ENCODE peak calls at places on chromosome 1, in nine cellular contexts. H, K, F, U, D, B, X, N and A are unnamed samples.

GRCh38 chr1:151005729-151006330 is 872 bp downstream of the MINDY1 start:
- DNase-seq in H (no peak), K (no peak), F (no peak), U (no peak), D (no peak), B (no peak), X (no peak), N (no peak), A (no peak)

GRCh38 chr1:172513480-172513879 is 19.5 kb upstream of the SUCO start:
- DNase-seq in H (peak; percentile 14), K (no peak), F (no peak), U (no peak), D (no peak), B (no peak), X (no peak), N (no peak), A (no peak)

GRCh38 chr1:157201767-157202166 is 63.6 kb upstream of the ETV3 start:
- DNase-seq in H (no peak), K (no peak), F (no peak), U (no peak), D (no peak), B (no peak), X (no peak), N (no peak), A (no peak)

GRCh38 chr1:214864896-214865688 is 217.4 kb upstream of the KCNK2 start:
- DNase-seq in H (peak; percentile 75), K (peak; percentile 67), F (no peak), U (no peak), D (no peak), B (peak; percentile 79), X (no peak), N (no peak), A (no peak)

GRCh38 chr1:78650114-78650513 is 483 bp downstream of the IFI44 start:
- DNase-seq in H (no peak), K (no peak), F (peak; percentile 11), U (no peak), D (no peak), B (no peak), X (no peak), N (no peak), A (no peak)

GRCh38 chr1:165501975-165502358 is 41.8 kb upstream of the LRRC52 start:
- DNase-seq in H (no peak), K (no peak), F (no peak), U (no peak), D (no peak), B (no peak), X (no peak), N (no peak), A (no peak)

GRCh38 chr1:43933386-43934278 is at the start of gene ARTN:
- DNase-seq in H (no peak), K (no peak), F (no peak), U (no peak), D (no peak), B (no peak), X (no peak), N (no peak), A (peak; percentile 22)

GRCh38 chr1:3903141-3904005 is 3.3 kb upstream of the C1orf174 start:
- DNase-seq in H (no peak), K (no peak), F (peak; percentile 23), U (no peak), D (no peak), B (no peak), X (no peak), N (peak; percentile 82), A (no peak)

GRCh38 chr1:27092888-27093287 is 62.0 kb downstream of the SLC9A1 start:
- DNase-seq in H (no peak), K (no peak), F (no peak), U (no peak), D (no peak), B (no peak), X (no peak), N (no peak), A (no peak)

GRCh38 chr1:58155418-58156123 is 391.0 kb downstream of the OMA1 start:
- DNase-seq in H (no peak), K (no peak), F (no peak), U (no peak), D (no peak), B (no peak), X (no peak), N (no peak), A (no peak)

GRCh38 chr1:195804547-195804946 is 803.7 kb downstream of the KCNT2 start:
- DNase-seq in H (no peak), K (no peak), F (no peak), U (no peak), D (no peak), B (no peak), X (no peak), N (no peak), A (no peak)

GRCh38 chr1:97243973-97244560 is 522.5 kb downstream of the PTBP2 start:
- DNase-seq in H (no peak), K (no peak), F (no peak), U (no peak), D (no peak), B (peak; percentile 36), X (no peak), N (no peak), A (no peak)

GRCh38 chr1:172137703-172138102 is 282.8 kb upstream of the C1orf105 start:
- DNase-seq in H (no peak), K (no peak), F (no peak), U (no peak), D (no peak), B (no peak), X (no peak), N (no peak), A (no peak)

GRCh38 chr1:216566809-216567208 is 143.6 kb upstream of the USH2A start:
- DNase-seq in H (peak; percentile 26), K (peak; percentile 1), F (no peak), U (no peak), D (no peak), B (peak; percentile 36), X (no peak), N (no peak), A (no peak)

GRCh38 chr1:87436534-87436933 is 107.9 kb downstream of the LMO4 start:
- DNase-seq in H (no peak), K (no peak), F (no peak), U (no peak), D (no peak), B (no peak), X (no peak), N (no peak), A (no peak)

GRCh38 chr1:48017716-48018115 is 20.5 kb upstream of the TRABD2B start:
- DNase-seq in H (peak; percentile 34), K (no peak), F (no peak), U (no peak), D (no peak), B (no peak), X (peak; percentile 53), N (no peak), A (no peak)

GRCh38 chr1:83676106-83676505 is 322.8 kb downstream of the TTLL7 start:
- DNase-seq in H (no peak), K (peak; percentile 25), F (no peak), U (no peak), D (no peak), B (no peak), X (no peak), N (no peak), A (no peak)

GRCh38 chr1:107474877-107475612 is 334.2 kb downstream of the NTNG1 start:
- DNase-seq in H (no peak), K (no peak), F (no peak), U (no peak), D (no peak), B (no peak), X (no peak), N (no peak), A (no peak)

GRCh38 chr1:33000427-33001026 is 35.9 kb upstream of the RNF19B start:
- DNase-seq in H (no peak), K (no peak), F (no peak), U (no peak), D (no peak), B (no peak), X (no peak), N (no peak), A (no peak)

GRCh38 chr1:203906932-203907331 is 45.5 kb downstream of the SNRPE start:
- DNase-seq in H (peak; percentile 88), K (peak; percentile 85), F (no peak), U (no peak), D (no peak), B (peak; percentile 97), X (no peak), N (no peak), A (no peak)

GRCh38 chr1:100414693-100415092 is 62.4 kb downstream of the CDC14A start:
- DNase-seq in H (no peak), K (no peak), F (peak; percentile 45), U (no peak), D (no peak), B (no peak), X (peak; percentile 44), N (no peak), A (no peak)

GRCh38 chr1:12179111-12179519 is 12.3 kb downstream of the TNFRSF1B start:
- DNase-seq in H (peak; percentile 85), K (no peak), F (peak; percentile 80), U (no peak), D (peak; percentile 67), B (no peak), X (no peak), N (no peak), A (no peak)

GRCh38 chr1:108016451-108016920 is 51.5 kb upstream of the VAV3 start:
- DNase-seq in H (peak; percentile 87), K (no peak), F (no peak), U (no peak), D (no peak), B (no peak), X (no peak), N (no peak), A (no peak)

GRCh38 chr1:8939362-8939995 is 6.2 kb upstream of the CA6 start:
- DNase-seq in H (no peak), K (peak; percentile 26), F (no peak), U (no peak), D (no peak), B (no peak), X (no peak), N (no peak), A (no peak)

GRCh38 chr1:53129891-53130597 is 12.4 kb downstream of the SLC1A7 start:
- DNase-seq in H (no peak), K (no peak), F (no peak), U (no peak), D (no peak), B (no peak), X (no peak), N (peak; percentile 48), A (no peak)

GRCh38 chr1:161099090-161099802 is 1.1 kb downstream of the KLHDC9 start:
- DNase-seq in H (no peak), K (no peak), F (no peak), U (no peak), D (no peak), B (no peak), X (peak; percentile 39), N (no peak), A (no peak)